ENCODE peak calls at places on chromosomes 7 and 10, in seven cellular contexts. M is CD4-positive, alpha-beta memory T cell; A is mammary epithelial cell; Y is foreskin keratinocyte; N is PC-9; X is heart right ventricle; Q is suprapubic skin. J is an unnamed sample.

GRCh38 chr7:31443457-31443856 is 70.4 kb upstream of the ITPRID1 start:
- DNase-seq in Y (peak), Q (no peak), A (peak), N (peak), M (no peak), X (no peak), J (no peak)

GRCh38 chr10:36766921-36767320 is 358.5 kb upstream of the ANKRD30A start:
- DNase-seq in N (no peak), X (no peak), M (no peak), A (no peak), Q (no peak), Y (no peak), J (no peak)

GRCh38 chr10:116866987-116867595 is 17.8 kb downstream of the ENO4 start:
- DNase-seq in A (peak), X (no peak), N (no peak), Y (no peak), Q (no peak), M (no peak), J (no peak)

GRCh38 chr7:120278773-120279172 is 5.8 kb downstream of the KCND2 start:
- DNase-seq in N (no peak), A (no peak), Q (no peak), Y (no peak), X (no peak), M (no peak), J (no peak)

GRCh38 chr10:90999512-91000172 is 78.8 kb upstream of the ANKRD1 start:
- DNase-seq in M (no peak), N (no peak), X (no peak), A (no peak), Y (no peak), Q (no peak), J (no peak)

GRCh38 chr10:70540089-70540788 is 61.7 kb downstream of the PALD1 start:
- DNase-seq in N (no peak), Y (no peak), Q (no peak), M (no peak), X (peak), A (no peak), J (no peak)

GRCh38 chr7:7099584-7100014 is 82.7 kb upstream of the C1GALT1 start:
- DNase-seq in Q (peak), M (no peak), N (peak), A (peak), Y (peak), X (peak), J (peak)

GRCh38 chr10:120970595-120971529 is 119.7 kb downstream of the WDR11 start:
- DNase-seq in A (no peak), M (no peak), N (no peak), X (no peak), Q (no peak), Y (no peak), J (no peak)

GRCh38 chr7:127683776-127684681 is 32.0 kb downstream of the SND1 start:
- DNase-seq in X (no peak), A (no peak), Y (no peak), N (no peak), M (no peak), Q (no peak), J (no peak)

GRCh38 chr7:42389697-42390096 is 152.7 kb upstream of the GLI3 start:
- DNase-seq in M (no peak), A (peak), Y (peak), N (no peak), X (no peak), Q (no peak), J (no peak)

GRCh38 chr10:76881477-76882220 is 756.0 kb downstream of the KCNMA1 start:
- DNase-seq in Y (no peak), A (peak), M (no peak), N (no peak), Q (no peak), X (no peak), J (no peak)

GRCh38 chr7:66363655-66364054 is 158.5 kb downstream of the TPST1 start:
- DNase-seq in Q (no peak), M (no peak), X (no peak), N (no peak), Y (no peak), A (no peak), J (no peak)

GRCh38 chr7:47336178-47337020 is 245.5 kb downstream of the TNS3 start:
- DNase-seq in M (no peak), A (peak), X (peak), Y (peak), Q (no peak), N (no peak), J (peak)

GRCh38 chr7:27636326-27637006 is 26.2 kb downstream of the HIBADH start:
- DNase-seq in N (no peak), M (no peak), A (no peak), X (no peak), Y (no peak), Q (no peak), J (no peak)

GRCh38 chr10:124020871-124021823 is 72.3 kb downstream of the CHST15 start:
- DNase-seq in X (no peak), M (no peak), N (no peak), Q (no peak), Y (peak), A (peak), J (peak)

GRCh38 chr7:70259497-70259896 is 661.2 kb downstream of the AUTS2 start:
- DNase-seq in M (no peak), Y (no peak), Q (no peak), N (no peak), A (no peak), X (no peak), J (no peak)

GRCh38 chr7:112347088-112347487 is 103.2 kb upstream of the IFRD1 start:
- DNase-seq in X (no peak), Q (no peak), M (no peak), A (no peak), N (no peak), Y (no peak), J (no peak)

GRCh38 chr10:21572578-21572977 is 38.5 kb downstream of the MLLT10 start:
- DNase-seq in Y (no peak), N (no peak), A (no peak), X (no peak), M (no peak), Q (no peak), J (no peak)

GRCh38 chr7:87003872-87004798 is 55.3 kb downstream of the ELAPOR2 start:
- DNase-seq in A (no peak), Q (no peak), X (no peak), M (no peak), N (no peak), Y (no peak), J (no peak)

GRCh38 chr10:52900564-52900963 is 128.0 kb upstream of the MBL2 start:
- DNase-seq in N (no peak), Y (no peak), M (no peak), Q (no peak), X (no peak), A (no peak), J (no peak)

GRCh38 chr7:48337012-48337621 is 165.9 kb downstream of the ABCA13 start:
- DNase-seq in A (peak), X (no peak), N (peak), Y (peak), Q (no peak), M (no peak), J (peak)

GRCh38 chr7:30894866-30895408 is 16.7 kb upstream of the AQP1 start:
- DNase-seq in M (no peak), X (no peak), N (no peak), Y (no peak), Q (no peak), A (no peak), J (no peak)

GRCh38 chr7:26843696-26844095 is 20.7 kb downstream of the SKAP2 start:
- DNase-seq in Y (no peak), A (peak), X (no peak), M (no peak), Q (no peak), N (no peak), J (no peak)

GRCh38 chr10:42734537-42734936 is 48.1 kb upstream of the BMS1 start:
- DNase-seq in Y (no peak), Q (no peak), N (no peak), X (no peak), M (no peak), A (no peak), J (no peak)

GRCh38 chr7:98913612-98914011 is 35.3 kb downstream of the TRRAP start:
- DNase-seq in N (no peak), A (no peak), X (no peak), Y (no peak), M (no peak), Q (no peak), J (no peak)

GRCh38 chr7:116478834-116479233 is 20.7 kb upstream of the CAV2 start:
- DNase-seq in Y (no peak), X (no peak), A (no peak), N (no peak), Q (no peak), M (no peak), J (no peak)

GRCh38 chr10:80429521-80429966 is 21.2 kb downstream of the PRXL2A start:
- DNase-seq in X (no peak), M (no peak), A (peak), N (peak), Q (no peak), Y (peak), J (peak)

GRCh38 chr10:102405108-102405561 is 9.6 kb downstream of the NFKB2 start:
- DNase-seq in X (no peak), M (no peak), Y (no peak), A (no peak), N (no peak), Q (no peak), J (no peak)

GRCh38 chr10:79316671-79317431 is 30.4 kb upstream of the PPIF start:
- DNase-seq in M (no peak), Y (no peak), N (no peak), X (no peak), A (no peak), Q (no peak), J (no peak)

GRCh38 chr10:78774999-78775711 is 293.6 kb upstream of the ZMIZ1 start:
- DNase-seq in Y (no peak), M (no peak), A (no peak), N (peak), X (no peak), Q (no peak), J (no peak)

GRCh38 chr7:128176696-128177095 is 64.4 kb upstream of the LEP start:
- DNase-seq in X (no peak), N (peak), Y (peak), M (no peak), A (peak), Q (no peak), J (no peak)

GRCh38 chr10:28236641-28237040 is 66.2 kb downstream of the MPP7 start:
- DNase-seq in N (no peak), A (no peak), Q (no peak), X (no peak), Y (no peak), M (no peak), J (no peak)

GRCh38 chr10:102644066-102644645 is at the start of gene TRIM8:
- DNase-seq in M (peak), Y (no peak), X (peak), Q (no peak), N (no peak), A (peak), J (no peak)

GRCh38 chr10:132564690-132565089 is 27.1 kb downstream of the INPP5A start:
- DNase-seq in Y (no peak), Q (no peak), N (no peak), M (no peak), X (no peak), A (no peak), J (no peak)

GRCh38 chr10:132562916-132563456 is 25.4 kb downstream of the INPP5A start:
- DNase-seq in A (no peak), N (no peak), Y (no peak), X (no peak), Q (no peak), M (no peak), J (no peak)

GRCh38 chr10:132562177-132562915 is 24.8 kb downstream of the INPP5A start:
- DNase-seq in X (no peak), N (no peak), Q (no peak), A (no peak), Y (no peak), M (no peak), J (no peak)

GRCh38 chr10:132564249-132564605 is 26.6 kb downstream of the INPP5A start:
- DNase-seq in M (no peak), X (no peak), Y (no peak), Q (no peak), A (no peak), N (no peak), J (no peak)

GRCh38 chr10:132563485-132564248 is 26.1 kb downstream of the INPP5A start:
- DNase-seq in Q (no peak), M (no peak), A (no peak), Y (no peak), N (no peak), X (no peak), J (no peak)
- H3K27ac ChIP-seq in Q (no peak), M (no peak), A (no peak), Y (no peak), N (no peak), X (no peak), J (no peak)

DNA sequence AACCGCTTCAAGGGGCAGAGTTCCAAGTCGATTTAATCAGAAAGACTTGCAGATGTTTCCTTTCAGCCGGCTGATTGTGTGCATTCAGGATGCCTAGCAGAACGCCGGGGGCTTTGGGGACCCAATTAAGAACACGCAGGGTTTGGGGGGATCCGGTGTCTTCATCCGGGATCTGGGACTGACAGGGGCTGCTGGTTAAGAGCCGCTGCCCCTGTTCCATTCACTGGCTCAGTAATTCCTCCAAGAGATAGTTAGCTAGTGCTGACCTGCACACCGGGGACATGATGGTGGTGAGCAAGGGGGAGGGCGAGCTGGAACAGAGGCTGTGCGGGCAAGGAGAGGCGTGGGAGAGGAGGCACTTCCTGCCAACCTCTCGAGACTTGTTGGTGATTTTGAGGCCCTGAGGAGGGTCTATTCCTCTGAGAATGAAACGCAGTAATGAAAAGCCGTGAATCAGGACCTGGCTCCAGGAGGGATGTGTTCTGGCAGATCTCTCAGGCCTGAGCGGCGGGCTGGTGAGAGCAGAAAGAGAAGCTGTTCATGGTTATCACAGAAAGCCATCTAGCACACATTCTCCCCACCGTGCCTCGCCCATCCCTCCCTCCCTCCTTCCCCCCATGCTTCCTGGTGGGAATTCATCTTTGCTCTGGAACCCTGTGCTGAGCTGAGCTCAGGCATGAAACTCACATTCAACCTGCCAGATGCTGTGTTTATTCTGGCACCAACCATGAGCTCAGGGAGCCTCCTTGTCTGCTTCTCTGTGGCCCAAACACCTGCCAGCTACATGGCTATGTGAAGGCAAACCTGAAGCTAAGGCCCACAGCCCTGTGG is 151.9 kb downstream of the CCDC3 start:
- DNase-seq in X (no peak), Q (peak), M (no peak), Y (peak), N (no peak), A (peak), J (peak)
- H3K27ac ChIP-seq in X (no peak), Q (peak), M (no peak), Y (no peak), N (no peak), A (no peak), J (peak)

GRCh38 chr7:1920266-1920681 is 250.2 kb downstream of the ELFN1 start:
- DNase-seq in M (peak), N (no peak), Q (no peak), X (peak), A (no peak), Y (no peak), J (no peak)

GRCh38 chr7:1918881-1919525 is 248.9 kb downstream of the ELFN1 start:
- DNase-seq in N (no peak), M (no peak), X (peak), Q (no peak), A (no peak), Y (no peak), J (no peak)

GRCh38 chr7:1922071-1922869 is 252.2 kb downstream of the ELFN1 start:
- DNase-seq in X (peak), Q (no peak), Y (no peak), N (no peak), A (no peak), M (peak), J (no peak)

GRCh38 chr7:1919539-1920265 is 249.6 kb downstream of the ELFN1 start:
- DNase-seq in Y (no peak), X (peak), Q (no peak), M (no peak), N (no peak), A (no peak), J (no peak)

DNA sequence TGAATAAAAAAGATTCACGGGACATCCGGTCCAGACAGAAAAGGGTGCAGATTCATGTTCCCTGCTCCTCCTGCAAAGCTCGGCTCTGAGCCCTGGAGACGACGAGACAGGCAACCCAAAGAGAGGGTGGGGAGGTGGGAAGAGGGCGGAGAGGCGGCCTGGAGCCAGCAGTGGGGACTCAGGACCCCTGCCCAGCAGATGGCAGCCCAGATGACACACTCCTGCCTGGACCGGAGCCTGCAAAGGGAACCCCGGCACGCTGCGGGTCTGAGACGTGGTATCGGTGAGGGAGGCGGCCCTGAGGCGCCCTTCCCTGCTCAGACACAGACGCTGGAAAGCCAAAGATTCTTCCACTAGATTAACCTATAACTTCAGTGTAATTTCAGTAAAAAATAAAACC is 250.8 kb downstream of the ELFN1 start:
- DNase-seq in M (no peak), Y (no peak), A (no peak), N (no peak), X (peak), Q (no peak), J (no peak)
- H3K27ac ChIP-seq in M (no peak), Y (no peak), A (no peak), N (no peak), X (no peak), Q (no peak), J (no peak)

DNA sequence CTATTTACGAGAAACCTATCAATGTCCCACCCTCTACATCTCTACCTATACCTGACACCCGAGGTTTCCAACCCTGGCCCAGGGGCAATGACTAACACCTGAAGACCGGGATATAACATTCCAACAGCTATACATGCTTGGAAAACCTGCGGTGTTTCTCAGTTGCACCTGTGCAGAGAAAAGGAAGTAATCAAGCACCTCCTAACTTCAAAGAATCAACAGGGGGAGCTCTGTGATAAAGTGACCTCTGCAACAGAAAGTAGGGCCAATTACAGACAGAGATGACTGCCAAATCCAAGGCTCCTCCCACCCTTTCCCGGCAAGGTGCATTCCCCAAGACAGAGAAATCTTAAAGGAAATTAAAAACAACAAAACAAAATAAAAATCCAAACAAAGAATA is 41.3 kb downstream of the CCDC6 start:
- DNase-seq in M (no peak), Y (peak), Q (no peak), N (peak), X (no peak), A (peak), J (peak)
- H3K27ac ChIP-seq in M (no peak), Y (no peak), Q (peak), N (peak), X (no peak), A (peak), J (peak)